ENCODE peak calls at places on chromosomes 16 and 17, in six cellular contexts. Z, J, U, I, F and Q are unnamed samples.

GRCh38 chr17:77445030-77445907 is 304.5 kb downstream of the SEC14L1 start:
- DNase-seq in Z (peak), J (peak), U (no peak), I (peak), F (no peak), Q (peak)

GRCh38 chr17:21039839-21040575 is 2.8 kb downstream of the USP22 start:
- DNase-seq in Z (no peak), J (no peak), U (peak), I (peak), F (no peak), Q (peak)

GRCh38 chr17:16652847-16653366 is 743 bp downstream of the ZNF624 start:
- DNase-seq in Z (no peak), J (no peak), U (peak), I (no peak), F (no peak), Q (no peak)

GRCh38 chr17:43613911-43614310 is 47.8 kb downstream of the MEOX1 start:
- DNase-seq in Z (no peak), J (no peak), U (no peak), I (no peak), F (no peak), Q (no peak)

GRCh38 chr16:89242795-89243200 is 25.3 kb downstream of the ZNF778 start:
- DNase-seq in Z (no peak), J (no peak), U (no peak), I (no peak), F (no peak), Q (no peak)

GRCh38 chr16:15643453-15644305 is 725 bp upstream of the MARF1 start:
- DNase-seq in Z (peak), J (no peak), U (peak), I (peak), F (no peak), Q (peak)

GRCh38 chr17:1324201-1324750 is 44.8 kb downstream of the TRARG1 start:
- DNase-seq in Z (no peak), J (no peak), U (no peak), I (no peak), F (no peak), Q (no peak)

GRCh38 chr16:14101415-14101814 is 30.3 kb downstream of the MRTFB start:
- DNase-seq in Z (no peak), J (no peak), U (peak), I (no peak), F (no peak), Q (no peak)

GRCh38 chr17:67801626-67802175 is 23.6 kb upstream of the BPTF start:
- DNase-seq in Z (no peak), J (no peak), U (no peak), I (peak), F (no peak), Q (no peak)

GRCh38 chr17:6084226-6085161 is 14.3 kb downstream of the WSCD1 start:
- DNase-seq in Z (no peak), J (no peak), U (no peak), I (no peak), F (no peak), Q (no peak)

GRCh38 chr17:44360826-44361225 is 2.8 kb downstream of the FAM171A2 start:
- DNase-seq in Z (no peak), J (no peak), U (peak), I (no peak), F (no peak), Q (no peak)

GRCh38 chr17:36661047-36661666 is 59.8 kb downstream of the MRM1 start:
- DNase-seq in Z (no peak), J (no peak), U (no peak), I (no peak), F (no peak), Q (no peak)

GRCh38 chr16:14500791-14501190 is 129.3 kb downstream of the PARN start:
- DNase-seq in Z (no peak), J (no peak), U (no peak), I (no peak), F (no peak), Q (no peak)

GRCh38 chr17:35890774-35891155 is 10.6 kb upstream of the CCL5 start:
- DNase-seq in Z (peak), J (peak), U (no peak), I (no peak), F (no peak), Q (peak)

GRCh38 chr16:78072275-78072674 is 27.2 kb upstream of the WWOX start:
- DNase-seq in Z (no peak), J (no peak), U (no peak), I (no peak), F (no peak), Q (no peak)

GRCh38 chr17:58630883-58631522 is 60.8 kb downstream of the TEX14 start:
- DNase-seq in Z (no peak), J (peak), U (no peak), I (no peak), F (no peak), Q (no peak)

GRCh38 chr17:50056961-50057330 is 1.0 kb downstream of the ITGA3 start:
- DNase-seq in Z (no peak), J (no peak), U (peak), I (peak), F (no peak), Q (no peak)

GRCh38 chr17:17413215-17413792 is 63.5 kb upstream of the MED9 start:
- DNase-seq in Z (no peak), J (no peak), U (no peak), I (no peak), F (no peak), Q (no peak)

GRCh38 chr16:3461120-3461519 is 17.6 kb downstream of the NAA60 start:
- DNase-seq in Z (no peak), J (peak), U (peak), I (no peak), F (no peak), Q (no peak)

GRCh38 chr17:71118039-71118438 is 948.7 kb downstream of the KCNJ2 start:
- DNase-seq in Z (no peak), J (no peak), U (peak), I (peak), F (no peak), Q (no peak)

GRCh38 chr17:49703557-49704277 is 4.0 kb downstream of the SLC35B1 start:
- DNase-seq in Z (no peak), J (no peak), U (peak), I (peak), F (no peak), Q (no peak)

GRCh38 chr17:37490638-37491614 is 1.2 kb downstream of the DUSP14 start:
- DNase-seq in Z (no peak), J (no peak), U (peak), I (peak), F (no peak), Q (no peak)

GRCh38 chr17:49390548-49391324 is 23.9 kb downstream of the PHB1 start:
- DNase-seq in Z (no peak), J (no peak), U (peak), I (peak), F (no peak), Q (peak)

GRCh38 chr16:34054969-34055368 is 595.6 kb downstream of the TP53TG3F start:
- DNase-seq in Z (no peak), J (no peak), U (no peak), I (no peak), F (no peak), Q (no peak)

GRCh38 chr17:44367626-44368025 is 4.0 kb upstream of the FAM171A2 start:
- DNase-seq in Z (no peak), J (no peak), U (no peak), I (no peak), F (no peak), Q (no peak)

GRCh38 chr17:80112471-80113032 is 11.2 kb downstream of the GAA start:
- DNase-seq in Z (no peak), J (no peak), U (no peak), I (no peak), F (no peak), Q (no peak)

GRCh38 chr16:49816782-49817370 is 39.0 kb downstream of the ZNF423 start:
- DNase-seq in Z (no peak), J (no peak), U (no peak), I (no peak), F (no peak), Q (no peak)

GRCh38 chr16:80092686-80093085 is 448.1 kb upstream of the DYNLRB2 start:
- DNase-seq in Z (no peak), J (no peak), U (peak), I (no peak), F (no peak), Q (no peak)

GRCh38 chr16:18983565-18984424 is at the start of gene TMC7:
- DNase-seq in Z (no peak), J (no peak), U (peak), I (peak), F (peak), Q (no peak)

GRCh38 chr17:72373910-72374741 is 253.3 kb downstream of the SOX9 start:
- DNase-seq in Z (no peak), J (no peak), U (peak), I (no peak), F (no peak), Q (no peak)

GRCh38 chr16:67155305-67156145 is 4.2 kb downstream of the TRADD start:
- DNase-seq in Z (peak), J (peak), U (peak), I (peak), F (peak), Q (peak)

GRCh38 chr16:57464523-57464922 is 2.0 kb downstream of the POLR2C start:
- DNase-seq in Z (no peak), J (no peak), U (no peak), I (no peak), F (no peak), Q (no peak)

GRCh38 chr16:72291531-72291981 is 119.6 kb upstream of the PMFBP1 start:
- DNase-seq in Z (no peak), J (no peak), U (peak), I (peak), F (no peak), Q (no peak)

GRCh38 chr17:35775583-35775982 is 14.9 kb downstream of the C17orf50 start:
- DNase-seq in Z (no peak), J (no peak), U (no peak), I (no peak), F (no peak), Q (no peak)

GRCh38 chr17:44969144-44969780 is 1.2 kb upstream of the C1QL1 start:
- DNase-seq in Z (no peak), J (no peak), U (no peak), I (no peak), F (no peak), Q (no peak)

GRCh38 chr16:22163806-22164205 is 1.5 kb downstream of the SDR42E2 start:
- DNase-seq in Z (no peak), J (no peak), U (no peak), I (no peak), F (no peak), Q (no peak)